ENCODE peak calls at places on chromosomes 12 and 14, in eight cellular contexts. C is H1, D is neural progenitor cell, W is fibroblast of lung, Y is SK-N-SH, J is hepatocyte, I is H9, R is astrocyte. F is an unnamed sample.

GRCh38 chr14:86935241-86935640 is 1057.7 kb downstream of the GALC start:
- DNase-seq in W (no peak), I (no peak), R (peak; percentile 91), J (no peak), Y (no peak), C (no peak), D (no peak), F (peak; percentile 17)

GRCh38 chr14:96038558-96038919 is 623 bp upstream of the C14orf132 start:
- DNase-seq in C (no peak), D (peak; percentile 38), R (no peak), I (no peak), J (no peak), Y (no peak), W (no peak), F (no peak)

GRCh38 chr12:85237320-85237719 is 42.7 kb upstream of the ALX1 start:
- DNase-seq in C (no peak), I (no peak), D (no peak), W (no peak), J (no peak), Y (no peak), R (no peak), F (no peak)

GRCh38 chr12:123748661-123749060 is 13.4 kb upstream of the DNAH10 start:
- DNase-seq in I (no peak), Y (no peak), D (no peak), W (no peak), C (no peak), R (peak; percentile 46), J (no peak), F (peak; percentile 37)

GRCh38 chr12:78035913-78036658 is 205.4 kb downstream of the NAV3 start:
- DNase-seq in D (peak; percentile 16), W (peak; percentile 37), Y (peak; percentile 29), C (no peak), R (peak; percentile 20), I (no peak), J (no peak), F (no peak)

GRCh38 chr12:74259199-74259598 is 278.4 kb upstream of the ATXN7L3B start:
- DNase-seq in Y (no peak), I (no peak), J (no peak), C (no peak), W (no peak), D (no peak), R (no peak), F (peak; percentile 72)

GRCh38 chr12:100840748-100841147 is 46.2 kb downstream of the ANO4 start:
- DNase-seq in Y (no peak), W (no peak), J (no peak), D (no peak), R (no peak), I (no peak), C (no peak), F (no peak)

GRCh38 chr14:36659822-36660735 is 1.6 kb upstream of the PAX9 start:
- DNase-seq in J (no peak), C (no peak), W (no peak), D (peak; percentile 59), I (no peak), R (no peak), Y (no peak), F (no peak)

GRCh38 chr12:31393004-31393550 is 67.1 kb upstream of the SINHCAF start:
- DNase-seq in J (no peak), Y (no peak), W (no peak), I (no peak), C (no peak), R (no peak), D (no peak), F (no peak)

GRCh38 chr14:50469982-50470381 is 62.4 kb downstream of the MAP4K5 start:
- DNase-seq in R (no peak), Y (no peak), W (no peak), C (no peak), D (no peak), I (no peak), J (no peak), F (peak; percentile 22)

GRCh38 chr14:35747379-35747778 is 61.7 kb downstream of the RALGAPA1 start:
- DNase-seq in W (peak; percentile 76), C (no peak), Y (no peak), R (peak; percentile 44), J (no peak), I (no peak), D (no peak), F (peak; percentile 45)

GRCh38 chr12:69529021-69529420 is 56.2 kb upstream of the CCT2 start:
- DNase-seq in J (no peak), Y (no peak), W (no peak), D (no peak), I (no peak), C (no peak), R (no peak), F (no peak)

GRCh38 chr14:70096866-70097265 is 91.9 kb downstream of the SLC8A3 start:
- DNase-seq in W (peak; percentile 3), R (no peak), J (peak; percentile 27), Y (peak; percentile 34), I (peak; percentile 60), D (peak; percentile 68), C (no peak), F (peak; percentile 33)

GRCh38 chr12:26847431-26847830 is 14.4 kb upstream of the ITPR2 start:
- DNase-seq in W (no peak), C (no peak), D (no peak), J (no peak), R (no peak), Y (no peak), I (no peak), F (no peak)

GRCh38 chr14:64746298-64747250 is 42.4 kb downstream of the PLEKHG3 start:
- DNase-seq in W (no peak), Y (no peak), J (no peak), C (no peak), D (no peak), R (no peak), I (no peak), F (no peak)

GRCh38 chr14:104547310-104547997 is 32.1 kb upstream of the C14orf180 start:
- DNase-seq in I (no peak), W (no peak), J (no peak), C (no peak), Y (peak; percentile 18), D (no peak), R (no peak), F (no peak)

GRCh38 chr14:104549536-104550339 is 29.8 kb upstream of the C14orf180 start:
- DNase-seq in Y (no peak), J (no peak), I (no peak), C (no peak), D (no peak), W (no peak), R (no peak), F (no peak)

GRCh38 chr14:104550340-104550848 is 29.2 kb upstream of the C14orf180 start:
- DNase-seq in C (no peak), W (no peak), D (no peak), Y (peak; percentile 19), J (no peak), R (no peak), I (no peak), F (no peak)

GRCh38 chr14:104547998-104548700 is 31.4 kb upstream of the C14orf180 start:
- DNase-seq in Y (no peak), W (no peak), J (no peak), D (no peak), R (no peak), C (no peak), I (peak; percentile 21), F (no peak)

DNA sequence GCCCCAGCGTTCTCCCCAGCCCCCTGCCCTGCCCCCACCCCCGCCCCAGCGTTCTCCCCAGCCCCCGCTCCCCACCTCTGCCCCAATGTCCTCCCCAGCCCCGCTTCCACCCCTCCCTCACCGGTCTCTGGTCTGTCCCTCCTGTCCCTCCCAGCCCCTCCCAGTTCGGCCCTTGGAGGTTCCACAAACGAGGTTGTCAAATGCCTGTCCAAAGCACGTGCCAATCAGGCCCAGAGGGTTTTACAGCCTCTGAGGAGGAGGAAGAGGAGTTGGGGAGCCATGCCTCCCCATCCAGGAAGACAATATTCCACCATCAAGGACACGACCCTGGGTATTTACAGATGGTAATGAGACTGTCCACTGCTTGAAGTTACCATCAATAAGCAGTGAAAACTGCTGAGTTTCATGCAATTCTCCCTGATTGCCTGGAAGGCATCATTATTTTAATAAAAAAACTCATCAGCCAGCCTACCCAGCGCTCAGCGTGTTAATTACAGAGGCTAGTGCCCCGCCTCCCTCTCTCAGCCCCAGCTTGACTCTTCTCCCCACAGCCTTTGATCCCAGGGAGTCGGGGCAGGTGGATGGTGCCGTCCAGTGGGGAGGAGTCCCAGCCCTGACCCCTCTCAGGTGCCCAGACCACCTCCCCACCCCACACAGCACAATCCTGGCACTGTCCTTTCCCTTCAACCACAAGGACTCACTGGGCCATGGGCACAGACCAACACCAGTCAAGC is 30.6 kb upstream of the C14orf180 start:
- DNase-seq in I (no peak), C (no peak), D (no peak), Y (no peak), R (no peak), J (no peak), W (no peak), F (no peak)
- H2AFZ ChIP-seq in I (no peak overlapping the region), C (no peak overlapping the region), D (no peak overlapping the region), Y (no peak overlapping the region), R (no peak overlapping the region), J (no peak overlapping the region), W (no peak overlapping the region), F (no peak overlapping the region)

DNA sequence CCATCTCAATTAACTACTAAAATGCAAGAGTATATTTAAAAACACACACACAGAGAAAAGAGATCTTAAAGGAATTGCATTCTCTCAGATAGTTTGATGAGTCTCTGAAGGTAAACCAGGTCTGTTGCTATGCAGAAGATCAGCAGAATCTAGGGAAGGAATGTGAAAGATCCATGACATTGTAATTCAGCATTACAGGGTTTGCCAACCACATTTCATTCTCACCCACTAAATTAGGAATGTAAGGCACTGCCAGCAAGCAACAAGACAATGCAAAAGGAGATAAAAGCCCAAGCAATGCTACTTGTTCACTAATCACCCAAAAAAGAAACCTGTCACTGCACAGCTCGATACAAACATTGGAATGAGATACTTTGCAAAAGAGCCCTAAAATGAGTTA is 106.3 kb downstream of the LRIG3 start:
- DNase-seq in W (no peak), J (no peak), D (no peak), I (no peak), R (peak; percentile 54), Y (no peak), C (no peak), F (no peak)
- H2AFZ ChIP-seq in W (no peak overlapping the region), J (no peak overlapping the region), D (no peak overlapping the region), I (no peak overlapping the region), R (no peak overlapping the region), Y (no peak overlapping the region), C (no peak overlapping the region), F (no peak overlapping the region)

DNA sequence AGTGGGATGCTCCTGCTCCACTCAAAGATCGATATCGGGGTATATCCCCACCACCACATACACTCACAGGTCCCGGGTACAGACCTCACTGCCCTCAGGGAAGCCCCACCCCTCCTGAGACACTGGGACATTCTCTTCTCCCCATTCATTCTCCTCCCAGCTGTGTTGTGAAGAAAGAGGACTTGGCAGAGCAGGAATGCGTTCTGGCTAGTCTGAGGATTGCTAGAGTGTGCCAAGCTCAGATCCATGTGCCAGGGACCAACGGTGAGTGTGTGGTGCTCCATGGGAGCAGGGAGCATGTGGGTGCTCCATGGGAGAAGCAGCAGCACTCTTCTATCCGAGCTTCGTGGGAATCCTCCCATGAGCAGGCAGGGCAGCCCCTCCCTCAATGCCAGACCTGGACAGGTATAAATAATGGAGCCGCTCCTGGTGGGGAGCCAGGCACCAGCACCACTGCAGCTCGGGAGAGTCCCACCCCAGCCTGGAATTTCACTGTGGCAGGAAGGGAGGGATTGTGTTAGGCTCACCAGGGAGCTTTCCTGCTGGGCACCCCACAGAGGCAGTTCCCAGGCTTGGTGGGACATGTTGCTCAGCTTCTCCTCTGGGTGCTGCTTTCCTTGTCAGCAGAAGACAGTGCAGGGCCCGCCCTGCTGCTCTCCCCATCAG is 2.3 kb upstream of the KRT5 start:
- DNase-seq in J (no peak), Y (no peak), C (no peak), D (no peak), R (peak; percentile 30), W (no peak), I (peak; percentile 23), F (no peak)
- H2AFZ ChIP-seq in J (no peak overlapping the region), Y (no peak overlapping the region), C (no peak overlapping the region), D (no peak overlapping the region), R (no peak overlapping the region), W (no peak overlapping the region), I (no peak overlapping the region), F (no peak overlapping the region)

GRCh38 chr12:120983759-120984158 is 5.4 kb downstream of the HNF1A start:
- DNase-seq in J (no peak), C (no peak), I (no peak), D (no peak), Y (no peak), W (no peak), R (no peak), F (no peak)
- H2AFZ ChIP-seq in J (no peak overlapping the region), C (peak overlapping the region; percentile 66), I (no peak overlapping the region), D (peak overlapping the region; percentile 34), Y (no peak overlapping the region), W (no peak overlapping the region), R (no peak overlapping the region), F (no peak overlapping the region)